ENCODE peak calls at places on chromosomes 16 and 17, in five cellular contexts. One of them, this sample, is unnamed. For H3K4me1, the result is how much of the 10 kb centered on the place peaks cover.

GRCh38 chr16:83305092-83305491 is 502.7 kb upstream of the HSBP1 start:
- DNase-seq in cardiac muscle cell: no peak
- DNase-seq in SK-N-SH: no peak
- DNase-seq in spleen: no peak
- DNase-seq in heart right ventricle: no peak
- DNase-seq in this sample: no peak

GRCh38 chr17:76872221-76872873 is 4.1 kb downstream of the MGAT5B start:
- DNase-seq in SK-N-SH: peak
- DNase-seq in spleen: peak
- DNase-seq in cardiac muscle cell: no peak
- DNase-seq in heart right ventricle: no peak
- DNase-seq in this sample: peak

GRCh38 chr17:67737145-67737544 is 19.4 kb downstream of the NOL11 start:
- DNase-seq in spleen: no peak
- DNase-seq in cardiac muscle cell: no peak
- DNase-seq in SK-N-SH: no peak
- DNase-seq in heart right ventricle: no peak
- DNase-seq in this sample: no peak

GRCh38 chr17:17110520-17110919 is 68.3 kb downstream of the MPRIP start:
- DNase-seq in spleen: no peak
- DNase-seq in SK-N-SH: no peak
- DNase-seq in cardiac muscle cell: no peak
- DNase-seq in heart right ventricle: no peak
- DNase-seq in this sample: no peak

GRCh38 chr17:80108321-80108971 is 7.1 kb downstream of the GAA start:
- DNase-seq in heart right ventricle: no peak
- DNase-seq in cardiac muscle cell: no peak
- DNase-seq in spleen: peak
- DNase-seq in SK-N-SH: no peak
- DNase-seq in this sample: no peak

GRCh38 chr17:29576214-29577008 is 7.9 kb downstream of the TP53I13 start:
- DNase-seq in spleen: peak
- DNase-seq in cardiac muscle cell: no peak
- DNase-seq in heart right ventricle: no peak
- DNase-seq in SK-N-SH: no peak
- DNase-seq in this sample: no peak

GRCh38 chr16:70429888-70430666 is 8.8 kb downstream of the ST3GAL2 start:
- DNase-seq in SK-N-SH: no peak
- DNase-seq in heart right ventricle: no peak
- DNase-seq in spleen: no peak
- DNase-seq in cardiac muscle cell: no peak
- DNase-seq in this sample: no peak

GRCh38 chr16:83176802-83177201 is 550.0 kb downstream of the CDH13 start:
- DNase-seq in spleen: no peak
- DNase-seq in cardiac muscle cell: no peak
- DNase-seq in heart right ventricle: no peak
- DNase-seq in SK-N-SH: no peak
- DNase-seq in this sample: no peak

GRCh38 chr16:71423865-71424264 is 18.0 kb downstream of the TLE7 start:
- DNase-seq in cardiac muscle cell: no peak
- DNase-seq in heart right ventricle: no peak
- DNase-seq in SK-N-SH: no peak
- DNase-seq in spleen: peak
- DNase-seq in this sample: no peak

GRCh38 chr16:685967-686366 is 1.8 kb upstream of the JMJD8 start:
- DNase-seq in spleen: peak
- DNase-seq in cardiac muscle cell: peak
- DNase-seq in heart right ventricle: no peak
- DNase-seq in SK-N-SH: peak
- DNase-seq in this sample: peak

GRCh38 chr17:71632328-71632727 is 488.5 kb upstream of the SOX9 start:
- DNase-seq in spleen: no peak
- DNase-seq in cardiac muscle cell: no peak
- DNase-seq in SK-N-SH: no peak
- DNase-seq in heart right ventricle: no peak
- DNase-seq in this sample: no peak

GRCh38 chr16:23269248-23270091 is 32.6 kb upstream of the SCNN1B start:
- DNase-seq in SK-N-SH: no peak
- DNase-seq in cardiac muscle cell: no peak
- DNase-seq in heart right ventricle: no peak
- DNase-seq in spleen: no peak
- DNase-seq in this sample: no peak

GRCh38 chr16:69424935-69425784 is 741 bp downstream of the CYB5B start:
- DNase-seq in spleen: no peak
- DNase-seq in SK-N-SH: peak
- DNase-seq in heart right ventricle: no peak
- DNase-seq in cardiac muscle cell: no peak
- DNase-seq in this sample: no peak

GRCh38 chr16:87851601-87852000 is 17.7 kb downstream of the SLC7A5 start:
- DNase-seq in spleen: no peak
- DNase-seq in cardiac muscle cell: peak
- DNase-seq in SK-N-SH: no peak
- DNase-seq in heart right ventricle: no peak
- DNase-seq in this sample: no peak

GRCh38 chr16:87849419-87850008 is 19.8 kb downstream of the SLC7A5 start:
- DNase-seq in heart right ventricle: no peak
- DNase-seq in spleen: no peak
- DNase-seq in SK-N-SH: no peak
- DNase-seq in cardiac muscle cell: no peak
- DNase-seq in this sample: no peak

GRCh38 chr16:87851141-87851587 is 18.1 kb downstream of the SLC7A5 start:
- DNase-seq in cardiac muscle cell: no peak
- DNase-seq in SK-N-SH: no peak
- DNase-seq in heart right ventricle: no peak
- DNase-seq in spleen: no peak
- DNase-seq in this sample: no peak

GRCh38 chr16:87848676-87849345 is 20.5 kb downstream of the SLC7A5 start:
- DNase-seq in heart right ventricle: no peak
- DNase-seq in SK-N-SH: no peak
- DNase-seq in cardiac muscle cell: no peak
- DNase-seq in spleen: no peak
- DNase-seq in this sample: no peak

GRCh38 chr16:87850009-87851006 is 19.0 kb downstream of the SLC7A5 start:
- DNase-seq in heart right ventricle: peak
- DNase-seq in cardiac muscle cell: peak
- DNase-seq in spleen: peak
- DNase-seq in SK-N-SH: peak
- DNase-seq in this sample: peak
- H3K4me1 ChIP-seq in heart right ventricle: under half
- H3K4me1 ChIP-seq in cardiac muscle cell: under half
- H3K4me1 ChIP-seq in spleen: half or more
- H3K4me1 ChIP-seq in SK-N-SH: under half
- H3K4me1 ChIP-seq in this sample: half or more

DNA sequence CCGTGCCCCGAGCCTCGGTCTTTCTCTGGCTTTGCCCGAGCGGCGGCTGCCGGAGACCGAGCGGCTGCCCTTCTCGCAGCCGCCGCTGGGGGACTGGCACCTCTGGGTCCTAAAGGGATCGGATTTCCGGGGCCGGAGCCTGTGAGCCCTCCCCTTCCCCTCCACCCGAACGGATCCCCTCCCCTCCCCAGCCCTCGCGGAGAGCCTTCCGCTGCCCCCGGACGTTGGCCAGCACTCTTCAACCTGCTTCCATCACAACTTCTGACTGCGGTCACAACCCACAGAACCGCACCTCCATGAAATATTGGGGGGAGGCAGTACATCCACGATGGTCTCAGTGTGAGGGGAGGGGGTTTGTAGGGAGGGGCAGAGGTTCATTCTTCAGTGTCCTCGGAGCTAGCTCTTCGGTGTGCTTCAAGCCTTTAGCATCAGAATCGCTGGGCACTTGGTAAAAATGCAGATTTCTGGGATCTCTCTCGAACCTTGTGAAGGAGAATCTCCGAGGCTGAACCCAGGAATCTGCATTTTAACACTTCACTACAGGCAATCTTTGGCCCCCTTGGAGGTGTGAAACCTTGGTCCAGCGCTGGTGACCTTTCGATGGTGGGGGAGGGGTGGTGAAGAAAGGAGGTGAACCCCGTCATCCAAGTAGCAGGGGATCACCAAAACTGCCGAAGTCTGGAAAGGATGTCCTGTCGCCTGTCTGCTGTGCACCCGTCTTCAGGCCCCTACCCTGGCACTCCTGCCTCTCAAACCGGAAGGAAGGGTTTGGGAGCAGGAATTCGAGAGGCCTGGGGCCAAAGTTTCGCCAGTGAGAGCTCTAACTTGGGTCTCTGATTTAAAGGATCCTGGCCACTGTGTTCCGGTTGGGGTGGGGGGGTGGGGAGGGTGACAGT is 812 bp upstream of the PPP1R9B start:
- DNase-seq in heart right ventricle: peak
- DNase-seq in SK-N-SH: peak
- DNase-seq in spleen: peak
- DNase-seq in cardiac muscle cell: peak
- DNase-seq in this sample: peak
- H3K4me1 ChIP-seq in heart right ventricle: half or more
- H3K4me1 ChIP-seq in SK-N-SH: half or more
- H3K4me1 ChIP-seq in spleen: half or more
- H3K4me1 ChIP-seq in cardiac muscle cell: under half
- H3K4me1 ChIP-seq in this sample: half or more

DNA sequence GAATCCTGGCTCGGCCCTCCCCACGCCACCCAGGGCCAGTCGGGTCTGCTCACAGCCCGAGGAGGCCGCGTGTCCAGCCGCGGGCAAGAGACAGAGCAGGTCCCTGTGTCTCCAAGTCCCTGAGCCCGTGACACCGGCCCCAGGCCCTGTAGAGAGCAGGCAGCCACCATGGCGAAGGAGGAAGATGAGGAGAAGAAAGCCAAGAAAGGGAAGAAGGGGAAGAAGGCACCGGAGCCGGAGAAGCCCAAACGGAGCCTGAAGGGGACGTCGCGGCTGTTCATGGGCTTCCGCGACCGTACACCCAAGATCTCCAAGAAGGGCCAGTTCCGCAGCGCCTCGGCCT is 10.0 kb downstream of the MYO15A start:
- DNase-seq in SK-N-SH: no peak
- DNase-seq in cardiac muscle cell: no peak
- DNase-seq in heart right ventricle: no peak
- DNase-seq in spleen: no peak
- DNase-seq in this sample: no peak
- H3K4me1 ChIP-seq in SK-N-SH: under half
- H3K4me1 ChIP-seq in cardiac muscle cell: under half
- H3K4me1 ChIP-seq in heart right ventricle: under half
- H3K4me1 ChIP-seq in spleen: under half
- H3K4me1 ChIP-seq in this sample: under half

GRCh38 chr17:20187049-20187448 is 177.9 kb downstream of the SPECC1 start:
- DNase-seq in heart right ventricle: no peak
- DNase-seq in cardiac muscle cell: no peak
- DNase-seq in SK-N-SH: no peak
- DNase-seq in spleen: no peak
- DNase-seq in this sample: peak

GRCh38 chr17:20189979-20190378 is 180.8 kb downstream of the SPECC1 start:
- DNase-seq in cardiac muscle cell: no peak
- DNase-seq in SK-N-SH: no peak
- DNase-seq in spleen: no peak
- DNase-seq in heart right ventricle: no peak
- DNase-seq in this sample: no peak

GRCh38 chr17:20189322-20189721 is 180.2 kb downstream of the SPECC1 start:
- DNase-seq in SK-N-SH: no peak
- DNase-seq in cardiac muscle cell: peak
- DNase-seq in heart right ventricle: no peak
- DNase-seq in spleen: no peak
- DNase-seq in this sample: peak

GRCh38 chr17:20190605-20191004 is 181.4 kb downstream of the SPECC1 start:
- DNase-seq in spleen: no peak
- DNase-seq in heart right ventricle: no peak
- DNase-seq in SK-N-SH: no peak
- DNase-seq in cardiac muscle cell: no peak
- DNase-seq in this sample: no peak

GRCh38 chr17:20191066-20191465 is 181.9 kb downstream of the SPECC1 start:
- DNase-seq in heart right ventricle: no peak
- DNase-seq in cardiac muscle cell: no peak
- DNase-seq in SK-N-SH: no peak
- DNase-seq in spleen: no peak
- DNase-seq in this sample: no peak
- H3K4me1 ChIP-seq in heart right ventricle: under half
- H3K4me1 ChIP-seq in cardiac muscle cell: under half
- H3K4me1 ChIP-seq in SK-N-SH: under half
- H3K4me1 ChIP-seq in spleen: under half
- H3K4me1 ChIP-seq in this sample: under half

GRCh38 chr16:29825145-29826044 is 5.1 kb downstream of the MVP start:
- DNase-seq in SK-N-SH: no peak
- DNase-seq in spleen: no peak
- DNase-seq in cardiac muscle cell: no peak
- DNase-seq in heart right ventricle: peak
- DNase-seq in this sample: peak
- H3K4me1 ChIP-seq in SK-N-SH: under half
- H3K4me1 ChIP-seq in spleen: half or more
- H3K4me1 ChIP-seq in cardiac muscle cell: under half
- H3K4me1 ChIP-seq in heart right ventricle: half or more
- H3K4me1 ChIP-seq in this sample: half or more

DNA sequence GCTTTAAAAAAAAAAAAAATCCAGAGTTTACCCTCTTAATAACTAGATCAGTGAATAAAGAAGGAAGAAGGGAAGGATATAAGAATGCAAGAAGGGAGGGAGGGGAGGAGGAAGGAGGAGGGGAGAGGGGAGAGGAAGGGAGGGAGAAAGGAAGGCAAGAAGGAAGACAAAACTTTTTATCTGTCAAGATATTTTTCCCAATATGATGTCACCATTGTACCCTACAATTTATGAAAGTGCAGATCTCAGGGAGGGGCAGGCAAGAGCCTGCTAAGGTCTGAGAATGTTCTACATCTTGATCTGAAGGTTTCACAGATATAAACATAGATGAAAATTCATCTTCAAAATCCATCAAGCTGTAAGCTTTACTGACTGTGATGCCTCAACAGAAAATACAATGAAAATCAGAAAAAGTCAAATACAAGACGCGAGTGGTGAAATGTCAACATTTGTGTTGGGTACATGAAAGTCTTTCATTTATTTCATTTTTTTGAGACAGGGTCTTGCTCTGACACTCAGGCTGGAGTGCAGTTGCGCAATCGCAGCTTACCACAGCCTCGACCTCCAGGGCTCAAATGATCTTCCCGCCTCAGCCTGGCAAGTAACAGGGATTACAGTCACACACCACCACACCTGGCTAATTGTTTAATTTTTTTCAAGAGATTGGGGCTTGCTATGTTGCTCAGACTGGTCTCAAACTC is 57.1 kb upstream of the EMP2 start:
- DNase-seq in heart right ventricle: no peak
- DNase-seq in cardiac muscle cell: no peak
- DNase-seq in spleen: no peak
- DNase-seq in SK-N-SH: no peak
- DNase-seq in this sample: no peak
- H3K4me1 ChIP-seq in heart right ventricle: under half
- H3K4me1 ChIP-seq in cardiac muscle cell: under half
- H3K4me1 ChIP-seq in spleen: under half
- H3K4me1 ChIP-seq in SK-N-SH: under half
- H3K4me1 ChIP-seq in this sample: under half